ENCODE peak calls at places on chromosomes 16 and 17, in six cellular contexts. X is astrocyte of the spinal cord, M is ureter, I is NCI-H524 treated with DMSO at 0.1 percent for 48 hours, V is AG09309, H is cardiac fibroblast. J is an unnamed sample.

GRCh38 chr16:3980311-3981111 is 100.0 kb upstream of the CREBBP start:
- DNase-seq in I (no peak), X (peak), M (no peak), H (peak), V (no peak), J (peak)

GRCh38 chr16:17354121-17354750 is 116.5 kb downstream of the XYLT1 start:
- DNase-seq in M (no peak), I (peak), X (no peak), H (no peak), V (no peak), J (no peak)

GRCh38 chr17:74332763-74333220 is 6.8 kb downstream of the KIF19 start:
- DNase-seq in M (no peak), V (no peak), X (no peak), I (peak), H (no peak), J (no peak)

GRCh38 chr17:27233783-27234182 is 60.1 kb upstream of the WSB1 start:
- DNase-seq in I (no peak), H (no peak), X (no peak), M (no peak), V (no peak), J (no peak)

GRCh38 chr16:2860826-2861567 is 3.0 kb upstream of the PRSS22 start:
- DNase-seq in V (no peak), H (no peak), I (no peak), M (no peak), X (no peak), J (no peak)

GRCh38 chr16:426906-427249 is 1.4 kb downstream of the RAB11FIP3 start:
- DNase-seq in M (no peak), H (no peak), V (no peak), X (no peak), I (no peak), J (no peak)

GRCh38 chr17:1720856-1721386 is 3.6 kb upstream of the WDR81 start:
- DNase-seq in H (peak), V (no peak), M (peak), X (peak), I (no peak), J (no peak)

GRCh38 chr16:81005644-81006471 is 827 bp downstream of the CMC2 start:
- DNase-seq in H (peak), M (no peak), X (peak), I (no peak), V (no peak), J (no peak)

GRCh38 chr17:42618442-42619150 is 9.1 kb downstream of the TUBG1 start:
- DNase-seq in I (no peak), M (peak), V (no peak), X (peak), H (peak), J (no peak)

GRCh38 chr17:80265205-80266068 is 4.8 kb downstream of the RNF213 start:
- DNase-seq in M (no peak), H (no peak), I (no peak), X (no peak), V (no peak), J (no peak)

GRCh38 chr17:50182783-50183438 is 17.1 kb downstream of the SGCA start:
- DNase-seq in I (no peak), X (peak), V (no peak), H (peak), M (no peak), J (no peak)

GRCh38 chr16:55668337-55669281 is 12.8 kb downstream of the SLC6A2 start:
- DNase-seq in I (no peak), X (no peak), M (peak), V (no peak), H (peak), J (no peak)

GRCh38 chr16:11094075-11094593 is 149.8 kb downstream of the CLEC16A start:
- DNase-seq in I (no peak), X (peak), M (no peak), V (no peak), H (peak), J (no peak)

GRCh38 chr17:29771561-29771960 is 148.8 kb upstream of the CORO6 start:
- DNase-seq in M (no peak), X (peak), V (no peak), I (no peak), H (no peak), J (no peak)

GRCh38 chr17:7580631-7581554 is 1.5 kb downstream of the CD68 start:
- DNase-seq in X (no peak), I (no peak), H (no peak), V (no peak), M (no peak), J (no peak)

GRCh38 chr17:63390090-63390489 is 56.0 kb downstream of the CYB561 start:
- DNase-seq in I (no peak), X (no peak), H (no peak), M (no peak), V (no peak), J (no peak)

GRCh38 chr16:1026784-1027415 is 45.3 kb downstream of the SOX8 start:
- DNase-seq in M (no peak), X (no peak), I (no peak), V (no peak), H (no peak), J (peak)

GRCh38 chr16:57147381-57148191 is 38.3 kb downstream of the PSME3IP1 start:
- DNase-seq in X (peak), H (peak), I (no peak), M (peak), V (peak), J (no peak)

GRCh38 chr16:54506691-54507090 is 220.1 kb upstream of the IRX3 start:
- DNase-seq in X (no peak), I (peak), M (no peak), V (no peak), H (peak), J (no peak)

GRCh38 chr16:84928679-84929420 is 82.5 kb downstream of the ZDHHC7 start:
- DNase-seq in H (peak), M (peak), I (no peak), V (no peak), X (no peak), J (no peak)

GRCh38 chr16:55393976-55394375 is 70.0 kb downstream of the IRX6 start:
- DNase-seq in V (no peak), H (no peak), X (no peak), M (no peak), I (no peak), J (no peak)

GRCh38 chr17:76296186-76296585 is 11.9 kb downstream of the QRICH2 start:
- DNase-seq in V (no peak), I (no peak), M (no peak), H (no peak), X (no peak), J (no peak)

GRCh38 chr17:10094806-10095205 is 103.6 kb downstream of the GAS7 start:
- DNase-seq in H (no peak), I (no peak), X (no peak), M (no peak), V (no peak), J (no peak)

GRCh38 chr16:30185683-30186421 is 2.5 kb downstream of the CORO1A start:
- DNase-seq in H (no peak), V (no peak), I (no peak), M (peak), X (no peak), J (no peak)

GRCh38 chr17:75909051-75909811 is 4.5 kb upstream of the MRPL38 start:
- DNase-seq in V (no peak), I (no peak), M (no peak), H (no peak), X (no peak), J (no peak)

GRCh38 chr16:82059161-82059982 is 24.3 kb downstream of the HSD17B2 start:
- DNase-seq in V (no peak), I (no peak), X (no peak), H (no peak), M (no peak), J (no peak)

GRCh38 chr17:8939496-8940334 is 25.8 kb downstream of the PIK3R5 start:
- DNase-seq in M (no peak), V (no peak), X (no peak), H (no peak), I (no peak), J (no peak)

GRCh38 chr17:76646712-76647111 is 3.2 kb upstream of the ST6GALNAC1 start:
- DNase-seq in M (no peak), H (no peak), X (no peak), V (no peak), I (no peak), J (no peak)

GRCh38 chr17:78497115-78497540 is 80.1 kb downstream of the DNAH17 start:
- DNase-seq in X (peak), I (peak), V (peak), H (peak), M (peak), J (peak)

GRCh38 chr17:74987909-74988711 is 678 bp downstream of the CDR2L start:
- DNase-seq in I (no peak), M (peak), H (peak), X (peak), V (no peak), J (no peak)

GRCh38 chr17:74361613-74362391 is at the start of gene BTBD17:
- DNase-seq in X (no peak), V (no peak), H (peak), M (no peak), I (peak), J (no peak)